ENCODE peak calls at places on chromosomes 4 and X, in four cellular contexts. J is endothelial cell, U is tibial artery, I is cardiac muscle cell. K is an unnamed sample.

GRCh38 chr4:3442959-3443749 is 1.4 kb downstream of the HGFAC start:
- DNase-seq in J (peak), U (no peak), I (peak), K (no peak)

GRCh38 chr4:93243262-93243661 is 585.3 kb upstream of the ATOH1 start:
- DNase-seq in J (no peak), U (no peak), I (no peak), K (no peak)

GRCh38 chrX:34880656-34881055 is 61.9 kb upstream of the FAM47B start:
- DNase-seq in J (no peak), U (no peak), I (no peak), K (no peak)

GRCh38 chrX:8653956-8654355 is 78.0 kb downstream of the ANOS1 start:
- DNase-seq in J (no peak), U (no peak), I (no peak), K (peak)

GRCh38 chr4:18458465-18458864 is 436.9 kb upstream of the LCORL start:
- DNase-seq in J (no peak), U (no peak), I (no peak), K (no peak)

GRCh38 chr4:28350485-28350884 is 1489.8 kb downstream of the STIM2 start:
- DNase-seq in J (no peak), U (no peak), I (no peak), K (no peak)

GRCh38 chr4:89587364-89587763 is 249.6 kb downstream of the SNCA start:
- DNase-seq in J (no peak), U (no peak), I (no peak), K (no peak)

GRCh38 chr4:31192372-31192771 is 472.2 kb downstream of the PCDH7 start:
- DNase-seq in J (no peak), U (no peak), I (peak), K (no peak)

GRCh38 chr4:39134674-39135073 is 47.7 kb upstream of the WDR19 start:
- DNase-seq in J (no peak), U (no peak), I (no peak), K (no peak)

GRCh38 chr4:20251061-20251795 is 477 bp upstream of the SLIT2 start:
- DNase-seq in J (no peak), U (no peak), I (no peak), K (no peak)

GRCh38 chr4:42302348-42302747 is 94.9 kb upstream of the SHISA3 start:
- DNase-seq in J (peak), U (no peak), I (peak), K (no peak)

GRCh38 chrX:91435465-91435864 is 826 bp downstream of the PABPC5 start:
- DNase-seq in J (no peak), U (no peak), I (no peak), K (no peak)

GRCh38 chr4:8325284-8325973 is 55.9 kb downstream of the HTRA3 start:
- DNase-seq in J (no peak), U (no peak), I (no peak), K (no peak)

GRCh38 chr4:168667397-168667796 is 170.5 kb downstream of the PALLD start:
- DNase-seq in J (no peak), U (no peak), I (no peak), K (no peak)

GRCh38 chrX:68824565-68825125 is 4.2 kb upstream of the EFNB1 start:
- DNase-seq in J (no peak), U (no peak), I (no peak), K (no peak)
- TF ChIP-seq CTCF in J (no peak), U (no peak), I (no peak), K (no peak)

GRCh38 chrX:2654436-2655340 is 36.4 kb upstream of the CD99 start:
- DNase-seq in J (no peak), U (no peak), I (no peak), K (peak)
- TF ChIP-seq CTCF in J (no peak), U (no peak), I (no peak), K (peak)

GRCh38 chrX:11272863-11273262 is 20.4 kb upstream of the AMELX start:
- DNase-seq in J (no peak), U (no peak), I (no peak), K (no peak)

GRCh38 chrX:11269996-11270395 is 23.2 kb upstream of the AMELX start:
- DNase-seq in J (no peak), U (no peak), I (no peak), K (peak)

GRCh38 chrX:11273544-11273943 is 19.7 kb upstream of the AMELX start:
- DNase-seq in J (no peak), U (no peak), I (no peak), K (no peak)

GRCh38 chrX:11269006-11269405 is 24.2 kb upstream of the AMELX start:
- DNase-seq in J (no peak), U (no peak), I (no peak), K (no peak)

GRCh38 chrX:11272290-11272689 is 20.9 kb upstream of the AMELX start:
- DNase-seq in J (no peak), U (no peak), I (no peak), K (no peak)
- TF ChIP-seq CTCF in J (no peak), U (no peak), I (no peak), K (no peak)

GRCh38 chr4:122305853-122306252 is 73.0 kb upstream of the ADAD1 start:
- DNase-seq in J (no peak), U (no peak), I (no peak), K (no peak)

GRCh38 chr4:122313001-122313400 is 65.8 kb upstream of the ADAD1 start:
- DNase-seq in J (no peak), U (no peak), I (no peak), K (no peak)

GRCh38 chr4:122309988-122310626 is 68.7 kb upstream of the ADAD1 start:
- DNase-seq in J (no peak), U (no peak), I (no peak), K (no peak)
- TF ChIP-seq CTCF in J (peak), U (no peak), I (peak), K (peak)

GRCh38 chr4:70676554-70677090 is 10.3 kb upstream of the JCHAIN start:
- DNase-seq in J (no peak), U (no peak), I (no peak), K (no peak)

GRCh38 chr4:70667710-70668535 is 1.6 kb upstream of the JCHAIN start:
- DNase-seq in J (no peak), U (no peak), I (no peak), K (no peak)

GRCh38 chr4:70666369-70666768 is at the start of gene JCHAIN:
- DNase-seq in J (no peak), U (no peak), I (no peak), K (no peak)

GRCh38 chr4:70670332-70671014 is 4.2 kb upstream of the JCHAIN start:
- DNase-seq in J (no peak), U (no peak), I (no peak), K (no peak)

DNA sequence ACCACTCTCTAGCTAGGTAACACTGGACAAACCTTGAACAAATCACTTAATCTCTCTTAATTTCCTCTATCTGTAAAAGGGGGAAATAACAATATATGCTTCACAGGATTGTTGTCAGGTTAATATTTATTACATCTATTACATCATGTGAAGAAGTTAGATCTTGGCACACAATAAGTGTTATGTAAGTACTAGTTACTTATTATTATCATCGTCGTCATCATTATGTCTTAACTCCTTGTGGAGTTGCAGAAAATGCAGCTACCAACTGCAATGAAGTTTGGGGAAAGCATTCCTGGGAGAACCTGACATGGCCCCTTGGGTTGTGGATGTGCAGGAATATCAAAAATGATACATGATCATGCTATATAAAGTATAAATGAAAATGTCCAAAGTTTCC is 4.8 kb upstream of the JCHAIN start:
- DNase-seq in J (no peak), U (no peak), I (no peak), K (no peak)
- TF ChIP-seq CTCF in J (no peak), U (no peak), I (no peak), K (no peak)

DNA sequence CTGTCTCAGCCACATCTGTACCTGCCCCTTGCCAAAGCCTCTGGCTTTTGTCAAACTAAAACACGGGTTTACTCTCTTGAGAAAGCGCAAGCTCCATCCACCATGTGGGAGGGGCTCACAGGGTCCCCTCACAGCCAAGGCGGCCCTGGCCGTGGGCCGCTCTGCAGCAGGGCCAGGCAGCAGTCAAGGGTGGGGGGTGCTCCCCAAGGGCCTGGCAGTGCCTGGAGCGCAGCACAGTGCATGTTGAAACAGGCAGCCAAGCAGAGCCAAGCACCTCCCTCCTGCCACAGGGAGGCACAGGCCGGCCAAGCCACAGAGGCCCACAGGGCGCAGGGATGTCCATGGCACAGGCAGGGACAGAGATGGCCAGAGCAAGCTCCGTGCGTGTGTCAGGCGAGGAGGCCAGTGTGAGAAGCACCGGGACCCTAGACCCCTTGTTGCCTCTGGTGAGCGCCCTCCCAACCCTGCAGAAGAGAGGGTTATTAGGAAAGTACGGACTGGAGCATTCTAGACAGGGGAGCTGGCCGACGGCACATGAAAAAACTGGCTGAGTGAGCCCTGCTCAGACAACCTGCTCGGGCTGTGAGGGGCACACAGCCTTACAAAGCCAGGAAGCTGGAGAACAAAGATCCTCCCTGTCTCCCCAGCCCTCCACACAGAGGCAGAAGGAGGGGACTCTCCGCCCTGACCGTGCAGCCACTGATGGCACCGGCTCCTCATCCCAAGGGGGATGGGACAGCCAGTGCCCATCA is 39.0 kb downstream of the FAM53A start:
- DNase-seq in J (no peak), U (no peak), I (peak), K (no peak)
- TF ChIP-seq CTCF in J (no peak), U (no peak), I (no peak), K (no peak)

GRCh38 chrX:36898301-36898700 is 109.9 kb upstream of the FAM47C start:
- DNase-seq in J (no peak), U (no peak), I (peak), K (no peak)
- TF ChIP-seq CTCF in J (peak), U (no peak), I (peak), K (peak)

DNA sequence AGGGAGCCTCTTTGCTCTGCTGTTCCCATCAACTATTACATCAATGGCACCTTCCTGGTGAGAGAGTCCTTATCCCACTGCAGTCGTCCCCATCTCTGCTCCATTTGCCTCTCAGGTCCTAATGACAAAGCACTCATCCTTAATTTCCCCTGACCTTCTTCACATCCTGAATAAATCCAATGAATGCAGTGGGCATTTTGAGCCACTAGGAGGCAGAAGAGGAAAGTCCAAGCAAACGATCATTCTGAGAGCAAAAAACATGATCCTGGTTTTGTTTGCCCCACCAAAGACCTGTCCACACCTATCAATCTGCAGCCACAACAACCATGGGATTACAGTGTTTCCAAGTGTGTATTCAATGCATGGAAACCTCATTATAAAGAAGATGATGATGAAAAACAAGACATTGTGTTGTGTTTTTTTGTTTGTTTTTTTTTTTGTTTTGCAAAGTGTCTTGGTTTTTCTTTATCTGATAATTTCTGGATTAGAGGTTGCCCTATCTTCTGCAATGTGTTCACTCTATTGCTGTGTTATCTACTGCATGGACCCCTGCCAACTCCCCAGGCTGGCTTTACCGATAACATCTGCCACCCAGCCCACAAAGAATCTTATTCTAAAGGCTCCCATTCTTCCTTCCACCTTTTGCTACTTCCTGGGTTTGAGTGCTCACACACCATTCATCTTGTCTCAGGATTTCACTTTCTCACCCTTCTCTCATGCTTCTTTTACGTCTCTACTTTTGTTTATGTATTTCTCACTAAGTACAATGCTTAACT is 207.2 kb downstream of the NLGN4X start:
- DNase-seq in J (peak), U (no peak), I (peak), K (no peak)
- TF ChIP-seq CTCF in J (peak), U (peak), I (peak), K (peak)

GRCh38 chrX:74383611-74384010 is 37.7 kb upstream of the SLC16A2 start:
- DNase-seq in J (peak), U (peak), I (peak), K (peak)
- TF ChIP-seq CTCF in J (no peak), U (no peak), I (peak), K (peak)

K was measured in LNCaP clone FGC.